ENCODE peak calls at places on chromosomes 16 and 17, in four cellular contexts. V is A549, A is IMR-90, H is dorsolateral prefrontal cortex. T is an unnamed sample.

GRCh38 chr16:57642368-57643135 is 14.1 kb downstream of the ADGRG1 start:
- DNase-seq in V (no peak), A (no peak), H (no peak), T (no peak)

GRCh38 chr16:85497622-85498314 is 115.4 kb upstream of the GSE1 start:
- DNase-seq in V (no peak), A (no peak), H (no peak), T (no peak)

GRCh38 chr17:32588982-32589381 is 102.2 kb downstream of the CDK5R1 start:
- DNase-seq in H (no peak), A (no peak), V (peak; percentile 44), T (no peak)

GRCh38 chr16:81754810-81755209 is 24.3 kb upstream of the PLCG2 start:
- DNase-seq in V (no peak), H (no peak), A (no peak), T (no peak)

GRCh38 chr17:17497845-17498520 is 1.8 kb upstream of the RASD1 start:
- DNase-seq in V (no peak), H (no peak), A (no peak), T (no peak)

GRCh38 chr16:78659216-78659615 is 559.8 kb downstream of the WWOX start:
- DNase-seq in A (no peak), H (no peak), V (no peak), T (no peak)

GRCh38 chr16:71409038-71409775 is 32.6 kb downstream of the TLE7 start:
- DNase-seq in V (no peak), H (no peak), A (no peak), T (no peak)

GRCh38 chr17:65243838-65244237 is 106.7 kb downstream of the RGS9 start:
- DNase-seq in A (peak; percentile 24), V (no peak), H (peak; percentile 43), T (no peak)

GRCh38 chr17:19534562-19535149 is 1.0 kb downstream of the SLC47A1 start:
- DNase-seq in H (no peak), V (no peak), A (no peak), T (no peak)

GRCh38 chr16:30065943-30066881 is 652 bp downstream of the ALDOA start:
- DNase-seq in H (peak; percentile 38), A (peak; percentile 70), V (no peak), T (no peak)

GRCh38 chr17:43880420-43880991 is 26.8 kb downstream of the MPP2 start:
- DNase-seq in A (no peak), H (no peak), V (peak; percentile 94), T (no peak)

GRCh38 chr16:10981697-10982216 is 37.4 kb downstream of the CLEC16A start:
- DNase-seq in V (peak; percentile 21), H (no peak), A (no peak), T (no peak)

GRCh38 chr17:43546317-43547188 is at the start of gene ETV4:
- DNase-seq in H (peak; percentile 93), V (peak; percentile 100), A (peak; percentile 89), T (peak; percentile 89)

GRCh38 chr17:50953831-50954601 is 87.9 kb upstream of the TOB1 start:
- DNase-seq in V (no peak), H (peak; percentile 40), A (peak; percentile 82), T (peak; percentile 85)

GRCh38 chr16:48287239-48287638 is 39.9 kb upstream of the ABCC11 start:
- DNase-seq in H (no peak), A (no peak), V (no peak), T (no peak)

GRCh38 chr17:63843387-63844292 is 1.2 kb upstream of the SMARCD2 start:
- DNase-seq in A (peak; percentile 70), V (no peak), H (no peak), T (peak; percentile 28)

GRCh38 chr16:88387177-88387576 is 4.4 kb downstream of the ZNF469 start:
- DNase-seq in H (no peak), A (peak; percentile 50), V (no peak), T (no peak)

GRCh38 chr16:53091508-53092211 is 36.9 kb downstream of the CHD9 start:
- DNase-seq in V (no peak), A (peak; percentile 92), H (peak; percentile 83), T (no peak)

GRCh38 chr17:63700528-63701441 is 860 bp upstream of the LIMD2 start:
- DNase-seq in V (no peak), A (peak; percentile 29), H (peak; percentile 84), T (no peak)

GRCh38 chr17:57035971-57036481 is 49.0 kb upstream of the AKAP1 start:
- DNase-seq in H (no peak), A (no peak), V (no peak), T (peak; percentile 61)

GRCh38 chr17:38584350-38584925 is 21.3 kb downstream of the SRCIN1 start:
- DNase-seq in H (no peak), V (peak; percentile 92), A (peak; percentile 33), T (peak; percentile 56)

GRCh38 chr17:58525239-58525638 is 10.8 kb upstream of the MTMR4 start:
- DNase-seq in A (peak; percentile 84), V (no peak), H (no peak), T (no peak)

GRCh38 chr17:17745476-17746455 is 64.5 kb downstream of the RAI1 start:
- DNase-seq in V (no peak), A (no peak), H (no peak), T (no peak)

GRCh38 chr16:53358884-53359283 is 75.4 kb upstream of the RBL2 start:
- DNase-seq in H (no peak), V (no peak), A (no peak), T (no peak)

GRCh38 chr17:67475161-67475887 is 98.2 kb downstream of the PITPNC1 start:
- DNase-seq in H (peak; percentile 82), V (peak; percentile 85), A (peak; percentile 72), T (peak; percentile 85)

GRCh38 chr16:50065241-50065623 is 538 bp upstream of the HEATR3 start:
- DNase-seq in V (no peak), H (no peak), A (no peak), T (no peak)
- H3K27ac ChIP-seq in V (peak overlapping the region; percentile 96), H (peak overlapping the region; percentile 92), A (no peak overlapping the region), T (peak overlapping the region; percentile 88)

GRCh38 chr17:5913641-5914040 is 156.5 kb upstream of the WSCD1 start:
- DNase-seq in H (no peak), V (no peak), A (no peak), T (no peak)
- H3K27ac ChIP-seq in H (peak overlapping the region; percentile 91), V (no peak overlapping the region), A (no peak overlapping the region), T (no peak overlapping the region)

DNA sequence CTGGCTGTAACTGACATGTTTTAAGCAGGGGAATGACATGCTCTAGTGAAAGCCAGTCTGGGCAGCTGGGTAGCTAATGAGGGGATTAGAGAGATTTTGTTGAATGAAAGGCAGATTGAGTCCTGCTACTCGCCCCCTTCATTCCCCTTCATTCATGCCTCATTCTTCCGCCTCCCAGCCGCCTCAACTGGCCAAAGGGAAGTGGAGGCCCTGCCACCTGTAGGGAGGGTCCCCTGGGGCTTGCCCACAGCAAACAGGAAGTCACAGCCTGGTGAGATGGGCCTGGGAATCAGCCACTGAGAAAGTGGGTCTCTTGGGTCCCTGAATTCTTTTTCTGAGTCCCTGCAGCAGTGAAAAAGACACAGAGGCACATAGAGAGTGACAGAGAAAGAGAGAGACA is 1.1 kb upstream of the CD19 start:
- DNase-seq in H (no peak), A (no peak), V (no peak), T (no peak)
- H3K27ac ChIP-seq in H (no peak overlapping the region), A (no peak overlapping the region), V (no peak overlapping the region), T (no peak overlapping the region)

DNA sequence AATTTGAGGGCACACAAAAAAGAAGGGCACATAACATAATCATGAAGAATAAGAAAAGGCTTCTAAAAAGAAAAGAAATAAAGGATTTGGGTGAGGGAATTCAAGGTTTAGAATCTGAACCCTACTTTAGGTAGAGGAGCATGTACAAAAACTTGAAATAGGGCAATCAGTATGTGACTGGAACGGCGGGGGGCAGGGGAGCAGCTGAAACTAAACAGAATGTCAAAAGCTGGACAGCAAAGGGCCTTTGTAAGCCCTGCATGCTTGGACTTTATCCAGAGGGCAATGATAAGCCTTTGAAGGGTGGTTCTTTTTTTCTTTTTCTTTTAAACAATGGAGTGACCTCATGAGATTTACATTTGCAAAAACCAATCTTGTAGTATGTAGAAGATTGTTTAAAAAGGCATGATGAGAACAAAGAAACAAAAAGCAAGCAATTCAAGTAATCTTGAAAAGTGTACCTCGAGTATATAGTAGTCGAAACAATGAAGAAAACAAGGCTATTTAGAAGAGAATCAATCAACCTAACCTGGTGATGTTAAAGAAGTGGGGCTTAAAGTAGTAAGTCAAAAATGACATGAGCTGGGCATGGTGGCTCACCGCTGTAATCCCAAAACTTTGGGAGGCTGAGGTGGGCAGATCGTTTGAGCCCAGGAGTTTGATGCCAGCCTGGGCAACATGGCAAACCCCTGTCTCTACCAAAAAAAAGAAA is 46.7 kb upstream of the ANKFY1 start:
- DNase-seq in A (peak; percentile 54), H (peak; percentile 53), V (no peak), T (no peak)
- H3K27ac ChIP-seq in A (no peak overlapping the region), H (peak overlapping the region; percentile 88), V (no peak overlapping the region), T (no peak overlapping the region)

DNA sequence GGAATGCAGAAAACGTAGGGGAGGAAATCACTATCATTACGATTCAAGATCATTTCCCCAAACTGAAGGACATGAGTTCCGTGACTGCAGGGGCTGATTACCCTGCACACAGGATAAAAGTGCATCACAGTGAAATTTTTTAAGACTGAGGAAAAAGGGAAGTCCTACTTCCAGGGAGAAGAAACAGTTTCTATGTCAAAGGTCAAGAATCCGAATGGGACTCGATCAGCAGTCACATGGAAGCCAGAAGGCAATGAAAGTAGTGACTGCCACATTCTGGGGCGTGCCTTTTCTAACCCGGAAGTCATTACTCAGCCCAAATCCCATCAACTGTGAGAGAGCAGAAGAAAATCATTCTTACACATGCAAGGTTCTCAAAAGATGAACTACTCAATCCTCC is 12.1 kb downstream of the ZZEF1 start:
- DNase-seq in A (peak; percentile 17), V (no peak), H (no peak), T (no peak)
- H3K27ac ChIP-seq in A (no peak overlapping the region), V (no peak overlapping the region), H (no peak overlapping the region), T (no peak overlapping the region)

DNA sequence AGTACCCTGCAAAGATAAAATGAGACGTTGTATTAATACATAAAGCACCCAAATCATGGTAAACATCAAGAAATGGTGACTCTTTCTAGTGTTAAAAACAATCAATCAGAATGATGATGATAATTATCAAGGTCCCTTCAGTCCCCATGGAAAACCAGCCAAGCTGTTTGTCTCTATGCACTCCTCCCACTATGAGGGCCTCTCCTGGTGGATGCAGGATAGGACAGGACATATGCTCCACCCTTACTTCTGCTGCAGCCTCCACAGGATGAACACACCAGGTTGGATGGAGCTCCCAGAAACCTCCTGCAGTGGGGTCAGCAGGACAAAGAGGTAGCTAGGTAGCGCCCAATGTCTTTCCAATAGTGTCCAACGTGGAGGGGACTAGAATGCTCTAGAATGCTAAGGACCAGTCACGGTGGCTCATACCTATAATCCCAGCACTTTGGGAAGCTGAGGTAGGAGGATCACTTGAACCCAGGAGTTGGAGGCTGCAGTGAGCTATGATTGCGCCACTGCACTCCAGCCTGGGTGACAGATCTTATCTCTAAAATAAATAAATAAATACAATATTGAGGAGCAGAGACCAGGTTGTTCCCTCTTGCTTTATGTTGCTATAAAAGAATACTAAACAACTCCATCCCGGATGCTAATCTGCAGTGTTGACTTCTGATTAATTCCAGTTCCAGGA is 9.9 kb upstream of the KDM8 start:
- DNase-seq in V (no peak), H (no peak), A (no peak), T (no peak)
- H3K27ac ChIP-seq in V (no peak overlapping the region), H (no peak overlapping the region), A (no peak overlapping the region), T (no peak overlapping the region)

GRCh38 chr17:2172447-2172938 is 117.6 kb downstream of the HIC1 start:
- DNase-seq in H (no peak), A (peak; percentile 92), V (no peak), T (no peak)

GRCh38 chr17:2173005-2173404 is 118.1 kb downstream of the HIC1 start:
- DNase-seq in V (no peak), H (no peak), A (peak; percentile 61), T (no peak)

GRCh38 chr17:2170023-2170422 is 115.1 kb downstream of the HIC1 start:
- DNase-seq in H (no peak), V (no peak), A (no peak), T (no peak)

GRCh38 chr17:2174048-2174447 is 119.1 kb downstream of the HIC1 start:
- DNase-seq in A (peak; percentile 83), V (no peak), H (no peak), T (no peak)

GRCh38 chr17:2171725-2172446 is 117.0 kb downstream of the HIC1 start:
- DNase-seq in H (peak; percentile 45), A (peak; percentile 99), V (no peak), T (peak; percentile 84)
- H3K27ac ChIP-seq in H (peak overlapping the region; percentile 65), A (peak overlapping the region; percentile 99), V (peak overlapping the region; percentile 29), T (peak overlapping the region; percentile 79)